ENCODE peak calls at places on chromosomes 6 and 20, in four cellular contexts. G, Q, I and C are unnamed samples. For H3K27me3, the result is how much of the 10 kb centered on the place peaks cover.

GRCh38 chr6:42175860-42176259 is 2.7 kb downstream of the GUCA1A start:
- DNase-seq in G (no peak), Q (no peak), I (no peak), C (no peak)

GRCh38 chr6:42932412-42932811 is 3.1 kb downstream of the CNPY3 start:
- DNase-seq in G (no peak), Q (no peak), I (no peak), C (no peak)

GRCh38 chr6:33622456-33623431 is 1.6 kb downstream of the ITPR3 start:
- DNase-seq in G (no peak), Q (no peak), I (no peak), C (peak)

GRCh38 chr6:170160031-170160627 is 130.7 kb downstream of the DLL1 start:
- DNase-seq in G (no peak), Q (no peak), I (peak), C (no peak)

GRCh38 chr6:6246539-6246938 is 73.9 kb downstream of the F13A1 start:
- DNase-seq in G (no peak), Q (no peak), I (no peak), C (no peak)

GRCh38 chr20:49406666-49407065 is 75.8 kb downstream of the KCNB1 start:
- DNase-seq in G (no peak), Q (no peak), I (no peak), C (no peak)

GRCh38 chr20:50277064-50277415 is 86.4 kb downstream of the CEBPB start:
- DNase-seq in G (no peak), Q (no peak), I (peak), C (no peak)

GRCh38 chr6:3844097-3844463 is 5.1 kb upstream of the FAM50B start:
- DNase-seq in G (no peak), Q (peak), I (no peak), C (no peak)

GRCh38 chr6:170505306-170505705 is 47.8 kb downstream of the PSMB1 start:
- DNase-seq in G (no peak), Q (no peak), I (no peak), C (no peak)

GRCh38 chr20:34965051-34965450 is 9.4 kb downstream of the MYH7B start:
- DNase-seq in G (no peak), Q (no peak), I (no peak), C (no peak)

GRCh38 chr6:37501632-37502466 is 2.2 kb upstream of the CCDC167 start:
- DNase-seq in G (no peak), Q (no peak), I (no peak), C (peak)

GRCh38 chr20:54692168-54692887 is 216.9 kb downstream of the DOK5 start:
- DNase-seq in G (no peak), Q (no peak), I (no peak), C (no peak)

GRCh38 chr6:155126727-155127439 is 131.8 kb downstream of the TIAM2 start:
- DNase-seq in G (no peak), Q (peak), I (no peak), C (no peak)

GRCh38 chr6:35643162-35643535 is 45.6 kb downstream of the FKBP5 start:
- DNase-seq in G (no peak), Q (no peak), I (no peak), C (no peak)

GRCh38 chr6:89298680-89299450 is 16.2 kb downstream of the GABRR2 start:
- DNase-seq in G (no peak), Q (peak), I (no peak), C (no peak)

GRCh38 chr6:165854061-165854862 is 191.2 kb upstream of the PDE10A start:
- DNase-seq in G (no peak), Q (no peak), I (no peak), C (no peak)

GRCh38 chr6:158322400-158322723 is 10.1 kb downstream of the TULP4 start:
- DNase-seq in G (no peak), Q (no peak), I (no peak), C (no peak)

GRCh38 chr6:26271640-26272090 is 93.3 kb upstream of the BTN3A2 start:
- DNase-seq in G (no peak), Q (no peak), I (no peak), C (no peak)

GRCh38 chr20:17611290-17611539 is 41.3 kb downstream of the DSTN start:
- DNase-seq in G (no peak), Q (no peak), I (no peak), C (peak)

GRCh38 chr6:107803957-107804356 is 20.2 kb downstream of the SCML4 start:
- DNase-seq in G (no peak), Q (no peak), I (no peak), C (no peak)

GRCh38 chr20:25364180-25364788 is 26.4 kb downstream of the ABHD12 start:
- DNase-seq in G (no peak), Q (peak), I (no peak), C (no peak)

GRCh38 chr20:11919046-11919445 is 1.4 kb downstream of the BTBD3 start:
- DNase-seq in G (no peak), Q (peak), I (no peak), C (no peak)

GRCh38 chr6:1527098-1527497 is 82.6 kb upstream of the FOXC1 start:
- DNase-seq in G (peak), Q (peak), I (peak), C (no peak)

GRCh38 chr6:125197795-125198269 is 44.3 kb downstream of the TPD52L1 start:
- DNase-seq in G (peak), Q (peak), I (no peak), C (peak)

GRCh38 chr6:133833905-133834304 is 55.0 kb upstream of the TCF21 start:
- DNase-seq in G (no peak), Q (no peak), I (no peak), C (no peak)

GRCh38 chr6:9126845-9127560 is 691.7 kb upstream of the SLC35B3 start:
- DNase-seq in G (no peak), Q (peak), I (no peak), C (no peak)

GRCh38 chr6:26270121-26270861 is 94.7 kb upstream of the BTN3A2 start:
- DNase-seq in G (no peak), Q (no peak), I (no peak), C (no peak)

GRCh38 chr6:103507052-103507451 is 1352.7 kb downstream of the HACE1 start:
- DNase-seq in G (no peak), Q (no peak), I (no peak), C (no peak)

GRCh38 chr6:1686117-1687098 is 76.7 kb downstream of the FOXC1 start:
- DNase-seq in G (no peak), Q (peak), I (no peak), C (no peak)

GRCh38 chr6:142679907-142680306 is 265.1 kb downstream of the HIVEP2 start:
- DNase-seq in G (no peak), Q (no peak), I (no peak), C (no peak)

GRCh38 chr20:46327557-46327956 is 19.3 kb upstream of the CDH22 start:
- DNase-seq in G (no peak), Q (no peak), I (no peak), C (no peak)
- H3K27me3 ChIP-seq in G (under half), Q (half or more), I (half or more), C (under half)

DNA sequence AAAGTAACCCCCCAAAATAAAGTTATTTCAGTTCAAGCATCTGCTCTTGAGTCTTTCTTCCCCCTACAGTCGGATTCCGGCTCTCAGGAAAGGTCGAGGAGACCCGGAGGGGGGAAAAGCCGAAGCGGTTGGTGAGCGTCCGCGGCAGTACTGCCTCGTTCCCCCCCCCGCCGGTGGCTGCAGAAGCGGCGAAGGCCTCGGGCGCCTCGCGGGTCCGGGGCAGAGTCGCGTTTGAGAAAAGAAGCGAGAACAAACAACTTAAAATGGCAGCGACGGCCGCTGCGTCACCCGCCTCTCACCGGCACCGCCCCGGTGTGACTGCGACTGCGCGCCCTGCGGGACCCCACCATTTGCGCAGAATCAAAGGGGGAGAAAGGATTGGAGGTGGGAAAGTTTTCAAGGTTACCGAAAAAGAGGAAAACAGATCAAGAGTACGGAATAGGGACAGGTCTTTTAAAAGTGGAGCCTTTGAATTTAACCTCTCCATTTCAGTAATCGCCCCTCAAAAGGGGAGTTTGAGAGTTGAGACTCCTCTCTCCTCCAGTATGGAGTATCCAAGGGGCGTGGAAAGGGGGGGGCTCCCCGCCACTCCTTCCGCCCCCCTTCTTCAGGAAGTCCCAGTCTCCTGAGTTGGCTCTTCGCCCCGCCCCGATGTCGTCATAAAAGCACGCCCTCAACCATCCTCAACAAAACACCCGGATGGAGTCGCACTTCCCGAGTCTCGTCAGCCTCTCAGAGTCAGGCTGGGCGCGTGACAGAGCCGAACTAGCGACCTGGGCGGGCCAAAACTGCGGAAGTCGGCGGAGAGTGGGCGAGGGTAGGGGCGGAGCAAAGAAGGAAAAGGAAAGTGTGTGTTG is 1.9 kb upstream of the C6orf62 start:
- DNase-seq in G (peak), Q (peak), I (peak), C (peak)
- TF ChIP-seq POLR2A in G (peak), Q (peak), I (peak), C (peak)

GRCh38 chr6:30116724-30117123 is 3.8 kb upstream of the TRIM31 start:
- DNase-seq in G (no peak), Q (no peak), I (no peak), C (no peak)

GRCh38 chr6:30113377-30113759 is 478 bp upstream of the TRIM31 start:
- DNase-seq in G (no peak), Q (no peak), I (no peak), C (no peak)

GRCh38 chr6:30112402-30113376 is at the start of gene TRIM31:
- DNase-seq in G (no peak), Q (no peak), I (no peak), C (no peak)

GRCh38 chr6:30111266-30111856 is 1.5 kb downstream of the TRIM31 start:
- DNase-seq in G (no peak), Q (no peak), I (no peak), C (no peak)

DNA sequence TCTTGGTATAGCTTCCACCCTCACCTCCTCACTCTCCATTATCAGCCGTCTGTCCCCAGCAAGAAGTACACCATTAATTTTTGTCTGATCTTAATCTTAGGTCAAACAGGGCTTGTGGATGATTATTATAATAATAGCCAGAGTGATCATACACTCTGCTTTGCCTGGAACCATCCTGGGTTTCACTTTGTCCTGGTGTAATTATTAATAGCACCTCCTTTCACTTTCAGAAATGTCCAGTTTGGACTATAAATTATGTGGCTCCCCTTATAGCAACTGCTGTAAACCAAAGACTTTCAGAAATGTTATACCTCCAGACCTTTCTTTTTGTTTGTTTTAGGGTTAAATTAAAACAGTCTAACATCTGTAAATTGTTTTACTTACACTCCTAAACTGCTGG is 953 bp upstream of the TRIM31 start:
- DNase-seq in G (no peak), Q (no peak), I (no peak), C (no peak)
- H3K27me3 ChIP-seq in G (under half), Q (under half), I (under half), C (under half)

GRCh38 chr6:44042261-44043035 is 84.8 kb downstream of the MRPL14 start:
- DNase-seq in G (no peak), Q (no peak), I (peak), C (no peak)

GRCh38 chr6:44040786-44041185 is 86.5 kb downstream of the MRPL14 start:
- DNase-seq in G (no peak), Q (no peak), I (peak), C (no peak)

GRCh38 chr6:44043036-44043478 is 84.2 kb downstream of the MRPL14 start:
- DNase-seq in G (no peak), Q (peak), I (no peak), C (no peak)

GRCh38 chr6:44039839-44040350 is 87.4 kb downstream of the MRPL14 start:
- DNase-seq in G (no peak), Q (no peak), I (peak), C (no peak)

GRCh38 chr6:44041461-44042260 is 85.6 kb downstream of the MRPL14 start:
- DNase-seq in G (peak), Q (peak), I (peak), C (no peak)
- TF ChIP-seq POLR2A in G (no peak), Q (peak), I (no peak), C (no peak)

DNA sequence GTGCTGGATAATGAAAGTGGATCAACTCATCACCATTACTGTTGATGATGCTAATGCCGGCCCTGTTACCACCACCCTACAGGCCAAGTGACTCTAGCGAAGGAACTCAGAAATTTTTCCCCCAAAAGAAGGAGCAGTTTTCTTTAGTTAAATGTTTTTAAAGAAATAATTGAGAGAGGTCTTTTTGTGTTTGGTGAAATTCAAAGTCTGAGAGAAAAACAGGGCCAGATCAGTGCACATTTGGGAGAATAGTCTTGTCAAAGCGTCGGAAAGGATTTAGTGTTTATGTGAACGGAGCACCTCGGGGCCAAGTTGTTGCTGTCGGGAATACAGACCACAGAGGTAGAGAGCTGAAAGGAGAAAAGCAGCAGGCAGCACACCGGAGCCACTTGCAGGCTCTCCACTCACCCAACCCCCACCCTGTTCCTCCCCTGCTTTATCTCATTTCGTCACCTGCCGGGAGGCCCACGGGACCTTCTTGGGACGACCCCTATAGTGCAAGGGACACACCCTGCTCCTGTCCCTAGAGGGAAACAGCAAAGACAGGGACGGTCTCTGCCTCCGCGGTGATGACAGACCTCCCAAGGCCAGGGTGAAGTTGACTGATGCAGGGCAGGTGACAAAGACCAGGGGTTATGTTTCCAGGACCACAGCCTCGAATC is 6.8 kb downstream of the TFAP2B start:
- DNase-seq in G (no peak), Q (no peak), I (no peak), C (no peak)
- H3K27me3 ChIP-seq in G (under half), Q (under half), I (half or more), C (under half)

DNA sequence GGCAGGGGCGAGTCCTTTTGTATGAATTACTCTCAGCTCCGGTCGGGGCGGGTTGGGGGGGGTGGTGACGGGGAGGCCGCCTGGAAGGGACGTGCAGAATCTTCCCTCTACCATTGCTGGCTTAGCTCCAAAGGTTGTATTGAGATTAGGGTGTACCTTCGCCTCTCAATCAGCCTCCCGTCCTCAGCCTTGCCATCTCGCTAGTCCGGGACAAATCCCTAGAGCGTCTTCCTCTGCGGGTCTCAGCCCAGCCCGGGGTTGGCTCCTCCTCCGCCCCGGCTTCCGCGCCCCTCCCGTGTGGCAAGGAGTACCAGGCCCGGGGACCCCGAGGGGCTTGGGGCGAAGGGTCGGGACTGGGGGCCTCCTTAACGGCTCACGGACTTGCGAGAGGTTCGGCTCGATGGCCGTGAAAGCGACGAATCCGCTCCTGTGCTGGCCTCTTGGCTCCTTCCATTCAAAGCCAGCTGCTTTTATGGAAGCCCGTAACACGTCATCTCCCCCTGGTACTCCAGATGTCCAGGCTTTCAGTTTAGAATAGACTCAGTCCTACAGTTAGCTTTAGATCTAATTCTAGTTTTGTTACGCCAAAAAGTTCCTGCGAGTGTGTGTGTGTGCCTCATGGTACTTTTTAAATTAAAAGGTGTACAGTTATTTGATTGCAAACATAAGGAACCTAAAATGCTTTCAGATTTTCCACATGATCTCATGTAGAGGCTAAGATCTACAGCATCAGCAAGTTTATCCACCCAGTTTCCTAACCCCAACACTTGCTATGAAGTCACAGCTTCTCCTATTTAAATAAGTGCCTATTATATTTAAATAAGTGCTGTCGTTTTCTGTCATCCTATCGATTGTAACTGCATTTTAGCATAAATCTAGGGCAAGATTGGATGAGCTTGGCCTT is 771 bp upstream of the EEF1A1 start:
- DNase-seq in G (no peak), Q (peak), I (peak), C (no peak)
- TF ChIP-seq POLR2A in G (no peak), Q (peak), I (peak), C (peak)